ENCODE peak calls at places on chromosome 7, in four cellular contexts. H is brain microvascular endothelial cell, F is A549, V is DND-41. L is an unnamed sample.

GRCh38 chr7:128405345-128406146 is 4.2 kb downstream of the IMPDH1 start:
- DNase-seq in H (no peak), V (peak; percentile 69), F (no peak), L (peak; percentile 60)

GRCh38 chr7:116449441-116449840 is 50.1 kb upstream of the CAV2 start:
- DNase-seq in V (no peak), F (no peak), H (no peak), L (no peak)

GRCh38 chr7:159031135-159031701 is 113.4 kb downstream of the VIPR2 start:
- DNase-seq in H (no peak), V (no peak), F (no peak), L (no peak)

GRCh38 chr7:55432937-55433784 is 68.0 kb downstream of the LANCL2 start:
- DNase-seq in H (no peak), V (peak; percentile 33), F (peak; percentile 53), L (peak; percentile 65)

GRCh38 chr7:112140600-112140999 is 65.6 kb downstream of the DOCK4 start:
- DNase-seq in V (no peak), H (no peak), F (no peak), L (no peak)

GRCh38 chr7:4713183-4713784 is 31.2 kb downstream of the FOXK1 start:
- DNase-seq in F (no peak), V (peak; percentile 15), H (no peak), L (peak; percentile 76)

GRCh38 chr7:1144269-1144771 is 15.7 kb downstream of the ZFAND2A start:
- DNase-seq in V (no peak), F (no peak), H (peak; percentile 29), L (peak; percentile 56)

GRCh38 chr7:22860337-22860736 is 37.7 kb upstream of the TOMM7 start:
- DNase-seq in F (no peak), H (no peak), V (no peak), L (peak; percentile 29)

GRCh38 chr7:90579181-90579688 is 16.9 kb upstream of the CDK14 start:
- DNase-seq in V (no peak), F (no peak), H (peak; percentile 86), L (no peak)
- TF ChIP-seq CTCF in V (no peak), F (no peak), H (peak; percentile 41), L (no peak)

GRCh38 chr7:97130417-97131139 is 13.1 kb downstream of the SDHAF3 start:
- DNase-seq in H (no peak), F (no peak), V (no peak), L (no peak)

GRCh38 chr7:97128736-97129135 is 11.2 kb downstream of the SDHAF3 start:
- DNase-seq in H (no peak), V (no peak), F (no peak), L (no peak)

GRCh38 chr7:97138830-97139229 is 21.3 kb downstream of the SDHAF3 start:
- DNase-seq in V (no peak), F (no peak), H (no peak), L (no peak)

DNA sequence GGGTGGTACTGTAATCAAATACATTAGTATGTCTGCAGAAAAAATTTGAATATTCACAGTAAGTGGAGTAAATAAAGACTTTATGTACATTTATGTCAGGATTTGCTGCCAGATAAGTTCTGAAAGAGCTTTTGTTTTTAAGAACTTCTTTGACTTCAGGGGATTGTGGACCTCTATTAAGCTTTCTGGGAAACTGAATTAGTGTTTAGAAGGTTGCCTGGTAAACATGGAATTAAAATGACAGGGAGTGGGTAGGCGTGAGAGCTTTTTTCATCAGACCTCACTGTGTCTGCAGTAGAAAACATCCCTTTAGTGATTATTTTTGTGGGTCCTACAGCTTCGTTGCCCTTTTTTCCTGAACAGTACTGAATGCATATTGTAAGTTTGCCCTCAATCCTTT is 15.7 kb downstream of the SDHAF3 start:
- DNase-seq in F (no peak), V (no peak), H (no peak), L (no peak)
- H3K4me3 ChIP-seq in F (no peak overlapping the region), V (no peak overlapping the region), H (no peak overlapping the region), L (no peak overlapping the region)

GRCh38 chr7:44197487-44197886 is 3.3 kb upstream of the YKT6 start:
- DNase-seq in V (no peak), F (no peak), H (no peak), L (no peak)

GRCh38 chr7:44194562-44195145 is 5.4 kb upstream of the GCK start:
- DNase-seq in H (no peak), V (no peak), F (no peak), L (no peak)

GRCh38 chr7:44195901-44196300 is 4.9 kb upstream of the YKT6 start:
- DNase-seq in V (peak; percentile 21), H (no peak), F (no peak), L (no peak)

GRCh38 chr7:44194069-44194468 is 4.8 kb upstream of the GCK start:
- DNase-seq in V (no peak), H (peak; percentile 47), F (no peak), L (no peak)

DNA sequence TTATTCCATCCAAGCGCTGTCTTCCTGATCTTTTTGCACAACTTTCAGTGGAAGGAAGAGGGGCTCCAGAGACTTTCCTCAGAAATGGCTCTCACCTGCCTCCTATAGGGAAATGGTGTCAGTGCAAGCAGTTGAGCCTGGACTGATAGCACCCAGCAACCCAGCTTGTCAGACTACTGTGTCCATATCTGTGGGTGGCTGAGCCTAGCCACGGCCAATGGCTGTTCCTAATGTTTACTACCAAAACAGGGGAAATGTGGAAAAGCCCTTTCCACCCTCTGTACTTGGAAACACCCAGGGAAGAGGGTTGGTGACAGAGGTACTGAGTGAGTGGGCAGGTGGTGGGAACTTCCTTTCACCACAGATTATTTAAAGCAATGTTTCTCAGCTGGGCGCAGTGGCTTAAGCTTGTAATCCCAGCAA is 4.3 kb upstream of the YKT6 start:
- DNase-seq in V (peak; percentile 67), F (peak; percentile 76), H (peak; percentile 55), L (peak; percentile 50)
- TF ChIP-seq CTCF in V (peak; percentile 87), F (peak; percentile 63), H (peak; percentile 90), L (peak; percentile 67)

GRCh38 chr7:94330474-94331027 is 64.1 kb upstream of the COL1A2 start:
- DNase-seq in F (no peak), H (no peak), V (no peak), L (no peak)

GRCh38 chr7:94335586-94335985 is 59.1 kb upstream of the COL1A2 start:
- DNase-seq in H (no peak), V (no peak), F (no peak), L (no peak)

GRCh38 chr7:94336009-94336408 is 58.7 kb upstream of the COL1A2 start:
- DNase-seq in H (no peak), V (no peak), F (no peak), L (no peak)

GRCh38 chr7:94332571-94332970 is 62.1 kb upstream of the COL1A2 start:
- DNase-seq in H (no peak), V (no peak), F (no peak), L (no peak)

GRCh38 chr7:94333810-94334209 is 60.9 kb upstream of the COL1A2 start:
- DNase-seq in V (no peak), H (no peak), F (no peak), L (no peak)
- H3K4me3 ChIP-seq in V (no peak overlapping the region), H (no peak overlapping the region), F (no peak overlapping the region), L (no peak overlapping the region)

DNA sequence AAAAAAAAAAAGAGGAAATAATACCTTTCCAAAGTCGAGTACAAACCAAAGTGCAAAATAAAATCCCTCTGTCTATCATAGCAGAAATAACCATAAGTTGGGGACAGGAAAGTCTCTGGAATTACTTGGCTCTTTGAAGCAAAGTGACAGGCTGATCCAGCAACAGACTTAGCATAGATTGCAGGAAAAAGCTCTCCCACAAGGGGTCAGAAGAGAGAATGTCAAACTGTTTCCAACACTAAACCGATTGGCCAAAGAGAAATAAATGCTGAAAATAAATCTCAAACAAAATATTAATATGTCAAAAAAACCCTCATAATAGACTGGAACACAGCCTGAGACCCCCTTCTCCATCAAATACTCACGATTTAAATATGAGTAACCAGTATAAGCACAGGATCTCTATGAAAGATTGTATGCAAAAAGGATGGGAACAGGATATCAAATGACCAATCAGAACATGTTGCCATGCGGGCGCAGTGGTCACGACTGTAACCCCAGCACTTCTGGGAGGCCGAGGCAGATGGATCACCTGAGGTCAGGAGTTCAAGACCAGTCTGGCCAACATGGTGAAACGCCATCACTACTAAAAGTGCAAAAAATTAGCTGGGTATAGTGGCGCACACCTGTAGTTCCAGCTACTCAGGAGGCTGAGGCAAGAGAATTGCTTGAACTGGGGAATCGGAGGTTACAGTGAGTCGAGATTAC is 1000.7 kb upstream of the LRRN3 start:
- DNase-seq in V (peak; percentile 9), F (no peak), H (peak; percentile 49), L (peak; percentile 41)
- TF ChIP-seq CTCF in V (peak; percentile 54), F (peak; percentile 27), H (peak; percentile 71), L (peak; percentile 34)

DNA sequence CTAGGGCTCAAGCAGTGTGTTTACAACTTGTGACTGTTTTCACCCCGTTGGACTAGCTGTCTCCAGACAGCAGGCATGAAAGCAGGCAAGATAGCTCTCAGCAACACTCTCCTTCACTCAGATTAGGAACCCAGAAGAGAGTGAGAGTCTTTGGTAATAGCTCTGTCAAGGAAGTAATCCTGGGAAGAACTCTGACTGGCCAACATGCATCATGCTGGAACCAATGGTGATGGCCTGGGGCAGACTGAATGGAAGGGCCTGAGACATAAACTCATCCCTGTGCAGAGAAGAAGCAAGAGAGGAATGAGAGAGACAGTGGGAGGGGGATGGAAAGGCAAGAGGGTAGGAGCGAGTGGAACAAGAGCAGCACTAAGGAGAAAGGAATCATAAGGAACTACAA is 48.9 kb downstream of the AKR1D1 start:
- DNase-seq in V (no peak), H (peak; percentile 54), F (no peak), L (no peak)
- H3K4me3 ChIP-seq in V (no peak overlapping the region), H (no peak overlapping the region), F (no peak overlapping the region), L (no peak overlapping the region)

GRCh38 chr7:131537581-131537980 is 18.8 kb downstream of the PODXL start:
- DNase-seq in H (no peak), V (no peak), F (no peak), L (no peak)

GRCh38 chr7:131538071-131538790 is 18.2 kb downstream of the PODXL start:
- DNase-seq in V (no peak), F (no peak), H (no peak), L (no peak)

GRCh38 chr7:131538791-131539179 is 17.6 kb downstream of the PODXL start:
- DNase-seq in V (no peak), F (no peak), H (no peak), L (no peak)

GRCh38 chr7:131543298-131543697 is 13.1 kb downstream of the PODXL start:
- DNase-seq in F (no peak), H (no peak), V (no peak), L (no peak)

DNA sequence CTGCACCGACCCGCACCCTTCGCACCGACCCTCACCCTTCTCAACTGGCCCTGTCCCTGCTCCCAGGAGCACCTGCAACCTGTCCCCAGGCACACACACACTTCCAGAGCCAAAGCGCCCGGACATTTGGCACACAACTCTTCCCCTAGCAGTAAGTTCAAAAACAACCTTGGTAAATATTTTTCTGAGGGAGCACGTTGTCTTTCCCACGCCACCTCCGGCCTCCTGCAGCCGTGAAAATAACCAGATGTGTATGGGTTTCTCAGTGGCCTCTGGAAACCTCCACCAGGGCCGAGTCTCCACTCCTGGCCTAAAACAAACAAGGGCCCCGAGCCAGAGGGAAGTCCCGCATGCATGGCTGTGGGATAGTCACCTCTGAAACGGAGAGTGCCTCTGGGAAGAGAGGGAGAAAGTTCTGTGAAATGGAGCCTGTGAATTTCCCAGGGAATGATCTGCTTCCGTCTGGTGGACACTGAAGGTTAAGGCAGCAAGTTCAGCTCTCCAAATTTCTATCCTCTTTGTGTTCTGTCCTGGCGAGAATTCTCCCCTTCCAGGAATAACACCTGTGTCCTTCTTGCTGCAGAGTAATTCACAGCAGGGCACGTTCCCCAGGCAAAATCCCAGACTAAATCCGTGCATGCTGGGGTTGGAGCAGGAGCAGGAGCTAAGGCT is 15.8 kb downstream of the PODXL start:
- DNase-seq in H (no peak), V (no peak), F (no peak), L (no peak)
- TF ChIP-seq CTCF in H (peak; percentile 44), V (no peak), F (no peak), L (no peak)